ENCODE peak calls at places on chromosomes 13 and 19, in five cellular contexts. W is tibial nerve, A is BE2C, B is heart left ventricle, Z is ovary. G is an unnamed sample.
A peak's percentile ranks its signal among the peaks of the same experiment; 100 is the strongest.

GRCh38 chr13:73995752-73996151 is 138.5 kb downstream of the KLF12 start:
- DNase-seq in W (no peak), A (no peak), B (no peak), Z (no peak), G (no peak)

GRCh38 chr19:32599736-32600157 is 18.8 kb downstream of the PDCD5 start:
- DNase-seq in W (no peak), A (peak; percentile 41), B (no peak), Z (no peak), G (peak; percentile 50)

GRCh38 chr19:19747357-19748220 is 14.7 kb upstream of the ZNF14 start:
- DNase-seq in W (no peak), A (no peak), B (no peak), Z (no peak), G (no peak)

GRCh38 chr13:60095300-60095699 is 68.4 kb downstream of the DIAPH3 start:
- DNase-seq in W (no peak), A (no peak), B (no peak), Z (no peak), G (no peak)

GRCh38 chr19:18366027-18366435 is 19.9 kb upstream of the GDF15 start:
- DNase-seq in W (no peak), A (no peak), B (no peak), Z (no peak), G (no peak)

GRCh38 chr19:2255112-2255845 is 938 bp downstream of the JSRP1 start:
- DNase-seq in W (no peak), A (peak; percentile 35), B (no peak), Z (no peak), G (no peak)

GRCh38 chr19:30178721-30179402 is 193.3 kb upstream of the ZNF536 start:
- DNase-seq in W (no peak), A (no peak), B (no peak), Z (no peak), G (no peak)

GRCh38 chr19:38122402-38123093 is 101.5 kb downstream of the DPF1 start:
- DNase-seq in W (no peak), A (no peak), B (no peak), Z (no peak), G (no peak)

GRCh38 chr19:31256601-31256990 is 92.6 kb downstream of the TSHZ3 start:
- DNase-seq in W (no peak), A (no peak), B (no peak), Z (no peak), G (no peak)

GRCh38 chr19:45958763-45959516 is 14.7 kb downstream of the NOVA2 start:
- DNase-seq in W (no peak), A (no peak), B (no peak), Z (no peak), G (no peak)

GRCh38 chr13:112855859-112856258 is 113.2 kb upstream of the MCF2L start:
- DNase-seq in W (no peak), A (no peak), B (no peak), Z (no peak), G (no peak)
- H3K4me1 ChIP-seq in W (peaks cover 6% of the 10 kb centered on the region), A (peaks cover 16% of the 10 kb centered on the region), B (no peaks in the 10 kb centered on the region), Z (no peaks in the 10 kb centered on the region), G (no peaks in the 10 kb centered on the region)

GRCh38 chr13:40756042-40756441 is 14.9 kb downstream of the MRPS31 start:
- DNase-seq in W (no peak), A (no peak), B (no peak), Z (no peak), G (no peak)

GRCh38 chr13:40762849-40763248 is 8.1 kb downstream of the MRPS31 start:
- DNase-seq in W (no peak), A (no peak), B (no peak), Z (no peak), G (no peak)

GRCh38 chr13:40755082-40755755 is 15.8 kb downstream of the MRPS31 start:
- DNase-seq in W (no peak), A (no peak), B (no peak), Z (no peak), G (no peak)

GRCh38 chr13:40764587-40765403 is 6.2 kb downstream of the MRPS31 start:
- DNase-seq in W (no peak), A (no peak), B (no peak), Z (no peak), G (no peak)

DNA sequence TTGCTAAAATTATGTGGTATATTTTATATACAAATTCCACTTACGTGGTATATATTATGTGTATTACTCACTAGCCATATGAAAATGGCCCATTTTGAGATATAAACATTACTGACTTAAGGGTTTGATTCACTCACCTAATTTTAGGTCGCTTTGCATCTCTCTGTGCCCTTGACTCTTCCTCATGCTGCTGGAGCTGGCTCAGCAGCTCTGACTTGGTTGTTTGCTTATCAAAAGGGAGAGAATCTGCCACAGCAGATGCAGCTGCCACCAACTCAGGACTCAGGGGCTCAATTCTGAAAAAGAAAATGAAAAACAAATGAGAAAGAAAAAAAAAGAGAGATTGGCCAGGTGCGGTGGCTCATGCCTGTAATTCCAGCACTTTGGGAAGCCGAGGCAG is 12.2 kb downstream of the MRPS31 start:
- DNase-seq in W (no peak), A (no peak), B (no peak), Z (no peak), G (no peak)
- H3K36me3 ChIP-seq in W (no peaks in the 10 kb centered on the region), A (peaks cover 4% of the 10 kb centered on the region), B (peaks cover 76% of the 10 kb centered on the region), Z (no peaks in the 10 kb centered on the region), G (peaks cover 15% of the 10 kb centered on the region)

DNA sequence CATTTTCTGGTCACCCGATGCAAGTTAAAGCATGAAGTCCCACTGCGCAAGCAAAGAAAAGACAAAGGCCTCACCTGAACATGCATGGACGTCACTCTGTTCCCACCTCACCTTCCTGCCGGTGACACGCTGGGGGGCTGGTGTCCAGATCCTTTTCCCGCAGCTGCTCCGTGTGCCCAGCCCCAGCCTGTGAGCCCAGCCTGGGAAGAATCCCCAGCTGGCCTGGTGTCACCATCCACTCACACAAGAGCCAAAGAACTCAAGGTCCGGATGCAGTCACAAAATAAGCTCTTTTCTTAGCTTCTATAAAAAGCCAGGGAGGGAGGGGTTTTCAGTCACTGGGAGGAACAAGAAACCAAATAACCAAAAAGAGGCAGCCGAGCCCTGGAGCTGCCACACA is 249.9 kb downstream of the COL4A1 start:
- DNase-seq in W (no peak), A (no peak), B (no peak), Z (no peak), G (no peak)
- H3K4me1 ChIP-seq in W (no peaks in the 10 kb centered on the region), A (no peaks in the 10 kb centered on the region), B (no peaks in the 10 kb centered on the region), Z (no peaks in the 10 kb centered on the region), G (no peaks in the 10 kb centered on the region)

GRCh38 chr19:46990998-46991676 is 28.5 kb upstream of the NPAS1 start:
- DNase-seq in W (peak; percentile 78), A (peak; percentile 81), B (peak; percentile 90), Z (peak; percentile 90), G (peak; percentile 75)

GRCh38 chr19:46994141-46994686 is 25.4 kb upstream of the NPAS1 start:
- DNase-seq in W (no peak), A (no peak), B (no peak), Z (no peak), G (no peak)

GRCh38 chr19:46992699-46993535 is 26.7 kb upstream of the NPAS1 start:
- DNase-seq in W (no peak), A (no peak), B (peak; percentile 66), Z (peak; percentile 89), G (no peak)

GRCh38 chr19:46995492-46995891 is 24.1 kb upstream of the NPAS1 start:
- DNase-seq in W (no peak), A (no peak), B (no peak), Z (no peak), G (no peak)

GRCh38 chr19:46993622-46994021 is 26.0 kb upstream of the NPAS1 start:
- DNase-seq in W (no peak), A (no peak), B (no peak), Z (no peak), G (no peak)
- H3K36me3 ChIP-seq in W (no peaks in the 10 kb centered on the region), A (peaks cover 48% of the 10 kb centered on the region), B (peaks cover 37% of the 10 kb centered on the region), Z (no peaks in the 10 kb centered on the region), G (peaks cover 21% of the 10 kb centered on the region)

DNA sequence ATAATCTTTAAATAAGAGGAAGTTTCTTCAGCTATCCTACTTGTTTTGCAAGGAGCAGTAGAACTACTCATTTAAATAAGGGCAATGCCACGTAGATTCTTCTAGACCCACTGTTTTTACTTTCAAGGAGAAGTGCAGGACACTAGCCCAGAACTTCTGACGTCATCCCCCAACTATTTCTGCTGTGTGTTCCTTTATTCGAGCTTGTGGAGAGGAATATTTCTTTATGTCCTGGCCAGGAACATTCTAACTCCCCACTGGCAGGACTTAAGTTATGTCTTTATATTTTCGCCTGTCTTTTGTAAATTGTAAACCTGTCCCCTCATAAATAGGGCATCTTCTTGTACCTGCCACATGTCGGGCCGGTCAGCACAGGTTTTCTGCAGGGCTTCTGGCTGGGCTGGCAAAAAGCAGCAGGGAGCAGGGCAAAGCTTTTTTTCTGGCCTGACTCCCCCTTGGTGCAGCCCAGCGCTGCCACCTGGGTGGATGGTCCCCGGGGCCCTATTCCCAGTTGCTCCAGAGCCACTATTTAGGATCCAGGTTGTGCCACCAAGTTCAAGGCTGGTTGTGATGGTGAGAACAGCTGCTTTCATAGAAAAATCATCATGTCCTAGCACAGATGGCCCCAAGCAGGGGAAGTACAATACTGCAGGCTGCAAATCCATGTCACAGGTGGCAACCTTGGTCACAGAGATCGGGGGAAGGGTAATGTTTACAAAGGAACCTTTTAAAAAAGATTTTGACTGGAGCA is 1.8 kb downstream of the MBNL2 start:
- DNase-seq in W (no peak), A (peak; percentile 63), B (peak; percentile 59), Z (peak; percentile 59), G (no peak)
- H3K4me1 ChIP-seq in W (peaks cover 53% of the 10 kb centered on the region), A (peaks cover 11% of the 10 kb centered on the region), B (peaks cover 13% of the 10 kb centered on the region), Z (peaks cover 14% of the 10 kb centered on the region), G (peaks cover 47% of the 10 kb centered on the region)

GRCh38 chr13:77172650-77173049 is 145.7 kb upstream of the FBXL3 start:
- DNase-seq in W (no peak), A (no peak), B (no peak), Z (no peak), G (no peak)
- H3K36me3 ChIP-seq in W (peaks cover 16% of the 10 kb centered on the region), A (peaks cover 47% of the 10 kb centered on the region), B (peaks cover 99% of the 10 kb centered on the region), Z (no peaks in the 10 kb centered on the region), G (peaks cover 48% of the 10 kb centered on the region)

GRCh38 chr13:29551214-29551613 is 44.3 kb downstream of the SLC7A1 start:
- DNase-seq in W (no peak), A (no peak), B (no peak), Z (no peak), G (no peak)

GRCh38 chr13:29546662-29547061 is 48.8 kb downstream of the SLC7A1 start:
- DNase-seq in W (no peak), A (no peak), B (no peak), Z (no peak), G (no peak)

GRCh38 chr13:29548722-29549446 is 46.6 kb downstream of the SLC7A1 start:
- DNase-seq in W (no peak), A (peak; percentile 45), B (no peak), Z (no peak), G (no peak)

GRCh38 chr13:29547135-29547534 is 48.4 kb downstream of the SLC7A1 start:
- DNase-seq in W (no peak), A (no peak), B (no peak), Z (no peak), G (no peak)

DNA sequence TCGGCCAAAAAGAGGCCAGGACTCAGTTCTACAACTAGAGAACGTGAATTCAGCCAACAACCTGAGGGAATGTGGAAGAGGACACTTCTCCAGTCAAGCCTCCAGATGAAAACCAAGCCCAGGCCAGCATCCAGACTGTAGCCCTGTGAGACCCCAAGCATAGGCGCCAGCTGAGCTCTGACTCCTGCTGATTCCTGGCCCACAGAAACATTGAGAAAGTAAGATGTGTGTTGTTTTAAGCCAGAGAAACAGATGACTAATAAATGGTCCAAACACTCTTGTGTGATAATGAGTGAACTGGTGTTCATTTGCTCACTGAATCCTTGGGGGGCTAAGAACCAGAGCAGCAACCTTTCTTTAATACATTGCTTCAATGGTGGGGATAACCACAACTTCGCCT is 44.9 kb downstream of the SLC7A1 start:
- DNase-seq in W (no peak), A (no peak), B (no peak), Z (no peak), G (no peak)
- H3K4me1 ChIP-seq in W (no peaks in the 10 kb centered on the region), A (peaks cover 10% of the 10 kb centered on the region), B (no peaks in the 10 kb centered on the region), Z (peaks cover 4% of the 10 kb centered on the region), G (no peaks in the 10 kb centered on the region)

GRCh38 chr19:50016225-50016807 is 8.9 kb downstream of the VRK3 start:
- DNase-seq in W (no peak), A (no peak), B (no peak), Z (no peak), G (no peak)
- H3K36me3 ChIP-seq in W (peaks cover 26% of the 10 kb centered on the region), A (peaks cover 27% of the 10 kb centered on the region), B (peaks cover 83% of the 10 kb centered on the region), Z (no peaks in the 10 kb centered on the region), G (peaks cover 50% of the 10 kb centered on the region)